ENCODE peak calls at places on chromosome 11, in four cellular contexts. X, W, V and Q are unnamed samples.

GRCh38 chr11:8775341-8776133 is 92.9 kb downstream of the RPL27A start:
- DNase-seq in X (peak), W (no peak), V (no peak), Q (no peak)

GRCh38 chr11:120565436-120566155 is 54.0 kb downstream of the GRIK4 start:
- DNase-seq in X (peak), W (no peak), V (no peak), Q (no peak)

GRCh38 chr11:113818426-113818825 is 38.8 kb downstream of the CLDN25 start:
- DNase-seq in X (peak), W (no peak), V (no peak), Q (peak)

GRCh38 chr11:33086017-33086416 is 46.6 kb downstream of the TCP11L1 start:
- DNase-seq in X (no peak), W (no peak), V (no peak), Q (no peak)

GRCh38 chr11:11568651-11569229 is 53.1 kb downstream of the GALNT18 start:
- DNase-seq in X (peak), W (no peak), V (no peak), Q (no peak)

GRCh38 chr11:71156301-71156700 is 96.1 kb downstream of the SHANK2 start:
- DNase-seq in X (no peak), W (no peak), V (no peak), Q (no peak)

GRCh38 chr11:11293798-11294611 is 59.0 kb downstream of the CSNK2A3 start:
- DNase-seq in X (no peak), W (peak), V (no peak), Q (no peak)

GRCh38 chr11:99505319-99505718 is 484.6 kb downstream of the CNTN5 start:
- DNase-seq in X (peak), W (no peak), V (no peak), Q (no peak)

GRCh38 chr11:77187105-77187750 is 59.2 kb downstream of the MYO7A start:
- DNase-seq in X (no peak), W (no peak), V (no peak), Q (no peak)

GRCh38 chr11:47494996-47495855 is 46.3 kb upstream of the RAPSN start:
- DNase-seq in X (no peak), W (no peak), V (no peak), Q (no peak)

GRCh38 chr11:19079643-19080440 is 19.3 kb upstream of the MRGPRX2 start:
- DNase-seq in X (peak), W (peak), V (no peak), Q (peak)

GRCh38 chr11:57288771-57289579 is 35.8 kb downstream of the TNKS1BP1 start:
- DNase-seq in X (peak), W (no peak), V (no peak), Q (no peak)

GRCh38 chr11:102147031-102147430 is 36.8 kb downstream of the YAP1 start:
- DNase-seq in X (no peak), W (no peak), V (no peak), Q (no peak)

GRCh38 chr11:69443968-69444364 is 37.5 kb upstream of the LINC01488 start:
- DNase-seq in X (no peak), W (no peak), V (no peak), Q (no peak)

GRCh38 chr11:75931124-75931523 is 116.1 kb downstream of the UVRAG start:
- DNase-seq in X (peak), W (no peak), V (no peak), Q (no peak)

GRCh38 chr11:112024178-112024777 is 930 bp upstream of the DLAT start:
- DNase-seq in X (no peak), W (no peak), V (no peak), Q (no peak)

GRCh38 chr11:8934735-8935478 is 2.2 kb upstream of the C11orf16 start:
- DNase-seq in X (peak), W (no peak), V (no peak), Q (peak)

GRCh38 chr11:65308281-65308891 is 6.3 kb upstream of the CDC42EP2 start:
- DNase-seq in X (no peak), W (no peak), V (no peak), Q (no peak)